ENCODE peak calls at places on chromosome 18, in five cellular contexts. One of them, this sample, is unnamed.
A peak's percentile ranks its signal among the peaks of the same experiment; 100 is the strongest.

GRCh38 chr18:47149457-47150028 is 757 bp downstream of the HDHD2 start:
- DNase-seq in GM12878: no peak
- DNase-seq in SK-N-SH: peak; percentile 48
- DNase-seq in K562: peak; percentile 32
- DNase-seq in HepG2: peak; percentile 24
- DNase-seq in this sample: no peak

GRCh38 chr18:27075828-27076227 is 109.3 kb downstream of the CHST9 start:
- DNase-seq in HepG2: no peak
- DNase-seq in SK-N-SH: no peak
- DNase-seq in K562: no peak
- DNase-seq in GM12878: no peak
- DNase-seq in this sample: no peak

GRCh38 chr18:34807106-34807796 is 97.2 kb downstream of the DTNA start:
- DNase-seq in K562: no peak
- DNase-seq in SK-N-SH: no peak
- DNase-seq in GM12878: no peak
- DNase-seq in HepG2: peak; percentile 4
- DNase-seq in this sample: peak; percentile 76

GRCh38 chr18:61917870-61918269 is 25.1 kb upstream of the RNF152 start:
- DNase-seq in GM12878: no peak
- DNase-seq in SK-N-SH: no peak
- DNase-seq in K562: no peak
- DNase-seq in HepG2: no peak
- DNase-seq in this sample: no peak

GRCh38 chr18:24651472-24651871 is 191.0 kb downstream of the HRH4 start:
- DNase-seq in HepG2: no peak
- DNase-seq in K562: no peak
- DNase-seq in GM12878: no peak
- DNase-seq in SK-N-SH: no peak
- DNase-seq in this sample: no peak

GRCh38 chr18:51068111-51068510 is 38.1 kb downstream of the SMAD4 start:
- DNase-seq in GM12878: no peak
- DNase-seq in HepG2: no peak
- DNase-seq in SK-N-SH: no peak
- DNase-seq in K562: no peak
- DNase-seq in this sample: no peak

GRCh38 chr18:75544496-75544895 is 117.0 kb upstream of the SMIM21 start:
- DNase-seq in GM12878: no peak
- DNase-seq in SK-N-SH: no peak
- DNase-seq in HepG2: no peak
- DNase-seq in K562: no peak
- DNase-seq in this sample: peak; percentile 42

GRCh38 chr18:11974741-11975325 is 6.5 kb upstream of the IMPA2 start:
- DNase-seq in HepG2: no peak
- DNase-seq in K562: no peak
- DNase-seq in GM12878: no peak
- DNase-seq in SK-N-SH: no peak
- DNase-seq in this sample: no peak

GRCh38 chr18:49668583-49669290 is 106.9 kb downstream of the LIPG start:
- DNase-seq in HepG2: peak; percentile 23
- DNase-seq in SK-N-SH: no peak
- DNase-seq in K562: no peak
- DNase-seq in GM12878: no peak
- DNase-seq in this sample: no peak

GRCh38 chr18:51897884-51898283 is 442.1 kb upstream of the DCC start:
- DNase-seq in HepG2: no peak
- DNase-seq in K562: no peak
- DNase-seq in SK-N-SH: no peak
- DNase-seq in GM12878: no peak
- DNase-seq in this sample: no peak

GRCh38 chr18:47422524-47422923 is 171.1 kb upstream of the SKOR2 start:
- DNase-seq in GM12878: no peak
- DNase-seq in SK-N-SH: peak; percentile 39
- DNase-seq in HepG2: no peak
- DNase-seq in K562: peak; percentile 60
- DNase-seq in this sample: no peak

GRCh38 chr18:49030692-49031443 is 80.1 kb upstream of the SMAD7 start:
- DNase-seq in HepG2: no peak
- DNase-seq in GM12878: no peak
- DNase-seq in K562: no peak
- DNase-seq in SK-N-SH: no peak
- DNase-seq in this sample: no peak

GRCh38 chr18:6355789-6356589 is 58.7 kb downstream of the L3MBTL4 start:
- DNase-seq in K562: no peak
- DNase-seq in GM12878: no peak
- DNase-seq in HepG2: no peak
- DNase-seq in SK-N-SH: no peak
- DNase-seq in this sample: no peak

GRCh38 chr18:55665506-55665905 is 77.5 kb upstream of the TCF4 start:
- DNase-seq in K562: no peak
- DNase-seq in SK-N-SH: no peak
- DNase-seq in HepG2: no peak
- DNase-seq in GM12878: no peak
- DNase-seq in this sample: no peak

GRCh38 chr18:45423664-45424063 is 191.6 kb upstream of the SLC14A2 start:
- DNase-seq in SK-N-SH: no peak
- DNase-seq in HepG2: no peak
- DNase-seq in K562: no peak
- DNase-seq in GM12878: no peak
- DNase-seq in this sample: no peak

GRCh38 chr18:57427429-57428181 is 7.6 kb upstream of the ONECUT2 start:
- DNase-seq in K562: no peak
- DNase-seq in SK-N-SH: no peak
- DNase-seq in HepG2: no peak
- DNase-seq in GM12878: no peak
- DNase-seq in this sample: no peak

GRCh38 chr18:48036641-48037421 is 106.4 kb upstream of the SMAD2 start:
- DNase-seq in K562: no peak
- DNase-seq in GM12878: no peak
- DNase-seq in SK-N-SH: peak; percentile 65
- DNase-seq in HepG2: no peak
- DNase-seq in this sample: no peak

GRCh38 chr18:57142361-57142760 is 4.5 kb upstream of the BOD1L2 start:
- DNase-seq in SK-N-SH: no peak
- DNase-seq in GM12878: no peak
- DNase-seq in HepG2: no peak
- DNase-seq in K562: no peak
- DNase-seq in this sample: no peak

GRCh38 chr18:68803371-68803770 is 5.5 kb downstream of the CCDC102B start:
- DNase-seq in HepG2: no peak
- DNase-seq in SK-N-SH: no peak
- DNase-seq in GM12878: no peak
- DNase-seq in K562: no peak
- DNase-seq in this sample: no peak

GRCh38 chr18:45602926-45603325 is 12.3 kb upstream of the SLC14A2 start:
- DNase-seq in GM12878: no peak
- DNase-seq in K562: no peak
- DNase-seq in HepG2: no peak
- DNase-seq in SK-N-SH: no peak
- DNase-seq in this sample: no peak

GRCh38 chr18:28063181-28063790 is 113.6 kb downstream of the CDH2 start:
- DNase-seq in HepG2: no peak
- DNase-seq in SK-N-SH: no peak
- DNase-seq in GM12878: no peak
- DNase-seq in K562: no peak
- DNase-seq in this sample: no peak

GRCh38 chr18:61891271-61891670 is 1.5 kb downstream of the RNF152 start:
- DNase-seq in GM12878: no peak
- DNase-seq in SK-N-SH: no peak
- DNase-seq in K562: no peak
- DNase-seq in HepG2: no peak
- DNase-seq in this sample: no peak

GRCh38 chr18:1498216-1498615 is 593.5 kb downstream of the ADCYAP1 start:
- DNase-seq in K562: no peak
- DNase-seq in GM12878: no peak
- DNase-seq in SK-N-SH: no peak
- DNase-seq in HepG2: no peak
- DNase-seq in this sample: no peak

GRCh38 chr18:74742573-74742972 is 144.9 kb downstream of the ZNF407 start:
- DNase-seq in HepG2: no peak
- DNase-seq in K562: no peak
- DNase-seq in GM12878: no peak
- DNase-seq in SK-N-SH: no peak
- DNase-seq in this sample: no peak

GRCh38 chr18:8681196-8681595 is 24.2 kb upstream of the MTCL1 start:
- DNase-seq in SK-N-SH: no peak
- DNase-seq in GM12878: no peak
- DNase-seq in HepG2: no peak
- DNase-seq in K562: no peak
- DNase-seq in this sample: no peak

GRCh38 chr18:5488844-5489243 is 55.0 kb downstream of the EPB41L3 start:
- DNase-seq in GM12878: no peak
- DNase-seq in K562: no peak
- DNase-seq in SK-N-SH: no peak
- DNase-seq in HepG2: peak; percentile 3
- DNase-seq in this sample: no peak

GRCh38 chr18:10454800-10455550 is 540 bp downstream of the APCDD1 start:
- DNase-seq in SK-N-SH: no peak
- DNase-seq in GM12878: no peak
- DNase-seq in HepG2: no peak
- DNase-seq in K562: no peak
- DNase-seq in this sample: no peak

GRCh38 chr18:36567800-36568199 is 261.0 kb downstream of the TPGS2 start:
- DNase-seq in HepG2: no peak
- DNase-seq in GM12878: no peak
- DNase-seq in SK-N-SH: no peak
- DNase-seq in K562: no peak
- DNase-seq in this sample: no peak

DNA sequence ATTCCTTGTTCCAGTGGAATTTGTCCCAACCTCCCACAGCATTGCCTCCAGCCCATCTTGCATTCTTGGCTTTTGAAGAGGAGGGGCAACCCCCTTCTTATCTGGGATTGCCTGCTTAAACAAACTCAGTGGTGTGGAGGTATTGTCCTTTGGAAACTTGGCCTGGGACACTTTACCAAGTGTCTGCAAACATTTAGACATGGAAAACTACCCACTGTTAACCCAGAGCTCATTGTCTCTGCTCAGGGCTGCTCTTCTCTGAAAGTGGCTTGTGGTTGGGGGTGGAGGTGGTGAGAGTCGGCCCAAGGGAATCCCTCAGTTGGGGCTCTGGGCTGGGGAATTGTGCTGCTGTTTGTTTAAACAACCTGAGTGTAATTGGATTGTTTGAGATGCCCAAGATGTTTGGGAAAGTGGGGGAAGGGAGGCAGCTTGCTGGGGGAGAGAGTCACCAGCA is 178.3 kb upstream of the GATA6 start:
- DNase-seq in SK-N-SH: no peak
- DNase-seq in K562: no peak
- DNase-seq in HepG2: peak; percentile 81
- DNase-seq in GM12878: no peak
- DNase-seq in this sample: no peak
- TF ChIP-seq ZBTB33 in SK-N-SH: no peak
- TF ChIP-seq ZBTB33 in K562: no peak
- TF ChIP-seq ZBTB33 in HepG2: no peak
- TF ChIP-seq ZBTB33 in GM12878: no peak
- TF ChIP-seq ZBTB33 in this sample: no peak

GRCh38 chr18:58716046-58716766 is 44.9 kb downstream of the MALT1 start:
- DNase-seq in GM12878: no peak
- DNase-seq in SK-N-SH: no peak
- DNase-seq in K562: no peak
- DNase-seq in HepG2: no peak
- DNase-seq in this sample: no peak

GRCh38 chr18:58726671-58727070 is 55.4 kb downstream of the MALT1 start:
- DNase-seq in K562: no peak
- DNase-seq in GM12878: no peak
- DNase-seq in SK-N-SH: no peak
- DNase-seq in HepG2: no peak
- DNase-seq in this sample: no peak

GRCh38 chr18:58723810-58724602 is 52.7 kb downstream of the MALT1 start:
- DNase-seq in K562: no peak
- DNase-seq in GM12878: no peak
- DNase-seq in HepG2: no peak
- DNase-seq in SK-N-SH: no peak
- DNase-seq in this sample: no peak

DNA sequence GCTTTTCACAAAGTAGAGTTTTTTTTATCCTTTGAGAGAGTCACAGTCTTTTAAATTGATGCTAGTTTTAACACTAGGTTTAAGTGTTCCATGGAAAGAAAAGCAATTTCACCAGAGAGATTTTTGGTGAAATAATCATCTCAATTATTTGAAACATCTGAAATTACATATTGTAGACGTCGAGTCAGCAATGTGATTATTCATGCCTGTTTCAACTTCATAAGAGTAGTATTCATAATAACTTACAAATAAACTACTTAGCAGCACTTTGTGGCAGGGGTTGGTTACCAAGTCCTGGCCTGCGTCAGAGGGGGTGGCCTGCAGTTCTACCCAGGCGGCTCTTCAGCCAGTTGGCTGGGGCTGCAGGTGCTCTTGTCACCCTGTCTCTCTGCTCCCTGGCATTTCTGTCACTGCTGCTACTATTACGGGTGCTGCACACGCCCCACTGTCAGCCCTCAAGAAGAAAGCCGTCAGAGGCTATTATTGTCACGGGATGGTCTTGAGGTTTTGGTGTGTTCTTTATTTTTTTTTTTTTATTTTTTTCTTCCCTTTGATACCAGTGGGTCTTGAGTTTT is 50.4 kb downstream of the MALT1 start:
- DNase-seq in K562: no peak
- DNase-seq in GM12878: no peak
- DNase-seq in SK-N-SH: no peak
- DNase-seq in HepG2: no peak
- DNase-seq in this sample: no peak
- TF ChIP-seq ZBTB33 in K562: no peak
- TF ChIP-seq ZBTB33 in GM12878: no peak
- TF ChIP-seq ZBTB33 in SK-N-SH: no peak
- TF ChIP-seq ZBTB33 in HepG2: no peak
- TF ChIP-seq ZBTB33 in this sample: no peak

GRCh38 chr18:31656754-31657153 is 27.6 kb downstream of the B4GALT6 start:
- DNase-seq in K562: no peak
- DNase-seq in GM12878: no peak
- DNase-seq in HepG2: no peak
- DNase-seq in SK-N-SH: no peak
- DNase-seq in this sample: no peak
- TF ChIP-seq ZBTB33 in K562: no peak
- TF ChIP-seq ZBTB33 in GM12878: no peak
- TF ChIP-seq ZBTB33 in HepG2: no peak
- TF ChIP-seq ZBTB33 in SK-N-SH: no peak
- TF ChIP-seq ZBTB33 in this sample: no peak

GRCh38 chr18:79925656-79925979 is 25.8 kb downstream of the SLC66A2 start:
- DNase-seq in SK-N-SH: no peak
- DNase-seq in HepG2: no peak
- DNase-seq in K562: no peak
- DNase-seq in GM12878: no peak
- DNase-seq in this sample: no peak
- TF ChIP-seq ZBTB33 in SK-N-SH: no peak
- TF ChIP-seq ZBTB33 in HepG2: no peak
- TF ChIP-seq ZBTB33 in K562: no peak
- TF ChIP-seq ZBTB33 in GM12878: no peak
- TF ChIP-seq ZBTB33 in this sample: no peak

DNA sequence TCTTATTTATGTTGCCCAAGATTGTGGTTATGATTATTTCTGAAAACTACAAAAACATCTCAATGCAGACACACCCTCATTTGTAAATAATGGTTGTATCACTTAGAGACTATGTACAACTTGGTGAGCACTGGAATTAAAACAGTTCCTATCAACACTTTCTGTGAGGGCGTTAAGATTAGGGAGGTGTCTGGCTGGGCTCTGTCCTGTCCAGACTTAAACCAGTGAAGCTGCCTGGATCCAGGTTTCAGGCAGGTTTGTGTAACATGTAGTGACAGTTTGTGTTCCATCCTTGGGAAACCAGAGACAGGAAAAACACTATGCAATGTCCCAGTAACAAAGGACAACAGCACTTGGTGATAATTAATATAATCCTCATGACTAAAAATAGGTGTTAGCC is 49.6 kb downstream of the CTAGE1 start:
- DNase-seq in GM12878: no peak
- DNase-seq in K562: no peak
- DNase-seq in HepG2: no peak
- DNase-seq in SK-N-SH: no peak
- DNase-seq in this sample: no peak
- TF ChIP-seq ZBTB33 in GM12878: no peak
- TF ChIP-seq ZBTB33 in K562: no peak
- TF ChIP-seq ZBTB33 in HepG2: no peak
- TF ChIP-seq ZBTB33 in SK-N-SH: no peak
- TF ChIP-seq ZBTB33 in this sample: no peak

This sample was measured in HCT116.